ENCODE peak calls at places on chromosomes 16 and 17, in six cellular contexts. W, K, Z, F, N and V are unnamed samples.

GRCh38 chr17:49110504-49110903 is 22.1 kb upstream of the B4GALNT2 start:
- DNase-seq in F (no peak), W (no peak), K (no peak), N (no peak), Z (no peak), V (no peak)

GRCh38 chr17:1720856-1721386 is 3.6 kb upstream of the WDR81 start:
- DNase-seq in F (no peak), W (no peak), K (peak), Z (peak), N (peak), V (peak)

GRCh38 chr17:40431231-40431602 is 12.0 kb upstream of the IGFBP4 start:
- DNase-seq in F (peak), Z (no peak), K (no peak), N (no peak), W (no peak), V (no peak)

GRCh38 chr17:70268383-70268782 is 99.1 kb downstream of the KCNJ2 start:
- DNase-seq in K (no peak), N (no peak), Z (no peak), F (no peak), W (no peak), V (no peak)

GRCh38 chr17:78154903-78155811 is 9.0 kb downstream of the C17orf99 start:
- DNase-seq in K (no peak), F (no peak), Z (no peak), W (no peak), N (no peak), V (no peak)

GRCh38 chr16:59192551-59193199 is 458.6 kb upstream of the GOT2 start:
- DNase-seq in Z (peak), K (peak), W (no peak), F (no peak), N (no peak), V (peak)

GRCh38 chr17:76953926-76954325 is 85.7 kb downstream of the MGAT5B start:
- DNase-seq in W (no peak), N (no peak), F (no peak), Z (no peak), K (no peak), V (no peak)

GRCh38 chr16:71484006-71484893 is 4.9 kb downstream of the ZNF19 start:
- DNase-seq in Z (peak), W (peak), N (peak), K (peak), F (peak), V (peak)

GRCh38 chr17:69445132-69445531 is 30.6 kb downstream of the MAP2K6 start:
- DNase-seq in N (no peak), K (no peak), W (no peak), F (no peak), Z (no peak), V (no peak)

GRCh38 chr16:84732674-84733352 is 33.0 kb downstream of the USP10 start:
- DNase-seq in Z (no peak), W (no peak), F (no peak), K (no peak), N (no peak), V (no peak)

GRCh38 chr17:67435122-67435521 is 58.0 kb downstream of the PITPNC1 start:
- DNase-seq in N (peak), Z (no peak), W (no peak), F (peak), K (no peak), V (no peak)

GRCh38 chr17:49457564-49458535 is 37.2 kb upstream of the NGFR start:
- DNase-seq in Z (no peak), W (no peak), F (no peak), K (no peak), N (no peak), V (no peak)

GRCh38 chr17:10118788-10119130 is 79.6 kb downstream of the GAS7 start:
- DNase-seq in F (no peak), Z (no peak), N (no peak), K (no peak), W (no peak), V (no peak)

GRCh38 chr17:73482674-73483293 is 161.5 kb downstream of the SDK2 start:
- DNase-seq in F (no peak), Z (no peak), N (no peak), W (no peak), K (no peak), V (no peak)

GRCh38 chr17:49434821-49435581 is 20.3 kb upstream of the PHB1 start:
- DNase-seq in W (no peak), F (no peak), K (peak), N (peak), Z (peak), V (peak)

GRCh38 chr16:87276091-87276561 is 41.1 kb downstream of the C16orf95 start:
- DNase-seq in Z (no peak), N (no peak), W (no peak), K (no peak), F (no peak), V (no peak)

GRCh38 chr16:77662241-77662640 is 60.1 kb upstream of the NUDT7 start:
- DNase-seq in K (no peak), N (no peak), F (no peak), W (no peak), Z (no peak), V (no peak)

GRCh38 chr16:21987498-21987897 is 13.4 kb downstream of the PDZD9 start:
- DNase-seq in F (no peak), W (no peak), Z (no peak), K (no peak), N (no peak), V (no peak)

GRCh38 chr17:65633988-65634387 is 72.5 kb upstream of the AXIN2 start:
- DNase-seq in N (no peak), K (no peak), Z (no peak), W (no peak), F (no peak), V (no peak)

GRCh38 chr16:3876695-3877094 is 3.8 kb downstream of the CREBBP start:
- DNase-seq in K (no peak), W (no peak), N (no peak), Z (no peak), F (peak), V (no peak)

GRCh38 chr17:4739122-4740024 is at the start of the genes CXCL16 and ZMYND15:
- DNase-seq in F (peak), K (no peak), Z (peak), N (peak), W (no peak), V (peak)

GRCh38 chr16:48353565-48354163 is 31.5 kb downstream of the SIAH1 start:
- DNase-seq in Z (peak), W (no peak), K (peak), F (peak), N (peak), V (peak)

GRCh38 chr17:8001976-8002645 is at the start of gene GUCY2D:
- DNase-seq in F (no peak), W (no peak), K (no peak), Z (no peak), N (no peak), V (no peak)
- H3K4me3 ChIP-seq in F (peak), W (no peak), K (peak), Z (no peak), N (no peak), V (no peak)

DNA sequence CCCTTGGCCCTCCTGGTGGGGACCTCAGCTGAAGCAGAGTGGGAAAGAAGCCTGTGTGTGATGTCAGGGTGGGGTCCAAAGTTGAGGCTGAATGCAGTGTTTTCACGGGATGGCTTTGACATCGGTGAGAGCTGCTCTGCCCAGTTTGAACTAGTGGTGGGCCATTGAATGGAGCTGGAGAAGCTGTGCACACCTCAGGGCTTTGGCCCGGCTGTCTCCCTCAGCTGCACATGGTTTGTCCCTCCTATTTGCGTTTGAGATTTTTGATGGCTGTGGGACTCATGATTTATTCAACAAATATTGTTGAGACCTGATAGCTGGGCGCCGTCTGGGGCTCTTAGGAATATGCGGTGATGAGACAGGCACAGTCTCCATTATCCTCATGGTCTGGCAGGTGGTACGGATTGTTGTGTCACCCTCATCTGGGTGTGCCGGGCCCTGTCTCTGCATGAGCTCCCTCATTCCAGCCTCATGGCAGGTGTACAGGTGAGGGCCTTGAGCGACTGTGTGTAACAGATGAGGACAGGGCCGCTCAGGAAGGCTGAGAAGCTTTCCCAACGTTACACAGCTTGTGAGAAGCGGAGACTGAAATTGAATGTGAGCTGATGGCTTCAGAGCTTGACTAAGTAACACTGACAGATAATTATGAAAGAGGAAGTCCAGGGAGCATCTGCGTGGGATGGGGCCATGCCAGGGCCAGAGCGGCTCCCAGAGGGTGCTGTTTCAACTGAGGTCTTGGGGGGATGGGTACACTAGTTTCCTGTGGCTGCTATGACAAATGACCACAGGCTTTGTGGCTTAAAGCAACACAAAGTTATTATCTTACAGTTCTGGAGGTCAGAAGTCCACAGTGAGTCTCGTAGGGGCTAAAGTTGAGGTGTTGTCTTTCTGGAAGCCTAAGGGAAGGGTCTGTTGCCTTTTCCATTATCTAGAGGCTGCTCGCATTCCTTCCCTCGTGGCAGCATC is 36.5 kb downstream of the CMIP start:
- DNase-seq in W (no peak), Z (no peak), F (peak), N (no peak), K (peak), V (peak)
- TF ChIP-seq CTCF in W (no peak), Z (no peak), F (no peak), N (no peak), K (no peak), V (no peak)

GRCh38 chr17:72208832-72209231 is 88.0 kb downstream of the SOX9 start:
- DNase-seq in F (no peak), K (no peak), Z (no peak), N (no peak), W (no peak), V (no peak)
- H3K4me3 ChIP-seq in F (no peak), K (no peak), Z (no peak), N (no peak), W (no peak), V (no peak)

GRCh38 chr16:19166500-19166899 is 1.5 kb upstream of the SYT17 start:
- DNase-seq in W (no peak), K (no peak), N (no peak), Z (no peak), F (no peak), V (no peak)
- TF ChIP-seq CTCF in W (no peak), K (no peak), N (no peak), Z (no peak), F (no peak), V (no peak)

DNA sequence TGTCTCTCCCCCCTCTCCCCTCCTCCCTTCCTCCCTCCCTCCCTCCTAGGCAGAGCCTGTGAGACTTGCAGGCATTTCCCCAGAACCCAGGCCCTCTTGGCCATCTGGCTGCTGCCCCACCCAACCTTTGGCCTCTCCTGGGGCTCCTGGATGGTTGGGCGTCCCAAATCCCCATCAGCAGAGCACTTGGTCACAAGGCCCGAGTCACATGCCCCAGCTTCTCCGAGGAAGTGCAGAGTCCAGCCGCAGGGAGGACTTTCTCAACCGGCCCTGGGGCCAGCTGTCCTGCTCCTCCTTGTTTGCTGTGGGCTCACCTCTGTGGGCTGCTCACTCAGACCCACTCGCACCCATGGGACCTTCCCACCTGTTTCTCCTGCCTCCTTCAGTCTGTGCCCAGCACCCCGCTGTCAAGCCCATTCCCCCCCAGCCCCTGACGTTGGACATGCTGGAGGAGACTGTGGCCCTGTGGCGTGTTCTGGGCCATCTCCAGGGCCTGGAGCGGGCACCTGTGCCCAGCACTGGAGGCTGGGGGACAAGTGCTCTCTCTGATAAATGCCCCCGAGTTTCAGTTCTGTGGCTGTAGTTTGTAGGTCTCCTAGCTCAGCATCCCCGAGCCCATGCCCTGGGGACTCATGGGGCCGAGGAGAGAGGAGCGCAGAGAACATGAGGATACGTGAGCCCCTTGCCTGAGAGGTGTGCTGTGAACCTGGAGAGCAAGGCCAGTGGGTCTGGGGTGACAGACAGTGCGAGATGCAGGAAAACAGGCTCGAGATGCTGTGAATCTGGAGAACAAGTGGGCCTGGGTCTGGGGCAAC is 42.3 kb upstream of the ZNF750 start:
- DNase-seq in F (no peak), W (no peak), K (peak), N (peak), Z (no peak), V (no peak)
- H3K4me3 ChIP-seq in F (no peak), W (no peak), K (no peak), N (no peak), Z (no peak), V (no peak)

GRCh38 chr16:65068151-65068740 is 53.6 kb downstream of the CDH11 start:
- DNase-seq in W (peak), Z (no peak), N (no peak), F (no peak), K (peak), V (no peak)
- TF ChIP-seq CTCF in W (no peak), Z (no peak), N (no peak), F (no peak), K (no peak), V (no peak)

GRCh38 chr17:28076138-28076537 is 33.7 kb downstream of the NLK start:
- DNase-seq in Z (no peak), W (no peak), K (no peak), F (no peak), N (no peak), V (no peak)
- H3K4me3 ChIP-seq in Z (no peak), W (no peak), K (no peak), F (no peak), N (no peak), V (no peak)